ENCODE peak calls at places on chromosomes 12 and 14, in four cellular contexts. O is A549, R is H1, D is K562. X is an unnamed sample.

GRCh38 chr12:1197264-1198018 is 206.4 kb downstream of the ERC1 start:
- DNase-seq in O (peak), R (no peak), D (no peak), X (no peak)

GRCh38 chr12:53798575-53798974 is 46.8 kb upstream of the CISTR start:
- DNase-seq in O (peak), R (no peak), D (no peak), X (peak)

GRCh38 chr12:71237128-71237527 is 79.3 kb upstream of the TSPAN8 start:
- DNase-seq in O (no peak), R (no peak), D (no peak), X (no peak)

GRCh38 chr14:21771671-21772070 is 98.1 kb upstream of the OR4E1 start:
- DNase-seq in O (no peak), R (no peak), D (no peak), X (no peak)

GRCh38 chr12:24244231-24244630 is 294.8 kb upstream of the SOX5 start:
- DNase-seq in O (no peak), R (no peak), D (no peak), X (no peak)

GRCh38 chr12:65740873-65741600 is 83.2 kb upstream of the HMGA2 start:
- DNase-seq in O (peak), R (peak), D (peak), X (peak)

GRCh38 chr14:93906341-93907329 is 20.5 kb upstream of the FAM181A start:
- DNase-seq in O (peak), R (peak), D (peak), X (peak)

GRCh38 chr14:101196051-101196450 is 292.5 kb upstream of the RTL1 start:
- DNase-seq in O (no peak), R (peak), D (no peak), X (no peak)

GRCh38 chr12:56296207-56296785 is 3.8 kb downstream of the CS start:
- DNase-seq in O (no peak), R (no peak), D (no peak), X (no peak)

GRCh38 chr14:32471183-32471582 is 142.1 kb downstream of the AKAP6 start:
- DNase-seq in O (no peak), R (no peak), D (no peak), X (no peak)

GRCh38 chr12:112447106-112447505 is 28.4 kb downstream of the PTPN11 start:
- DNase-seq in O (no peak), R (no peak), D (no peak), X (no peak)

GRCh38 chr12:47245623-47246022 is 165.9 kb upstream of the AMIGO2 start:
- DNase-seq in O (peak), R (no peak), D (no peak), X (no peak)

GRCh38 chr12:47244730-47245285 is 165.0 kb upstream of the AMIGO2 start:
- DNase-seq in O (no peak), R (no peak), D (no peak), X (no peak)

GRCh38 chr12:47249719-47250506 is 170.2 kb upstream of the AMIGO2 start:
- DNase-seq in O (peak), R (no peak), D (peak), X (no peak)

GRCh38 chr12:47249082-47249481 is 169.3 kb upstream of the AMIGO2 start:
- DNase-seq in O (no peak), R (no peak), D (no peak), X (no peak)

DNA sequence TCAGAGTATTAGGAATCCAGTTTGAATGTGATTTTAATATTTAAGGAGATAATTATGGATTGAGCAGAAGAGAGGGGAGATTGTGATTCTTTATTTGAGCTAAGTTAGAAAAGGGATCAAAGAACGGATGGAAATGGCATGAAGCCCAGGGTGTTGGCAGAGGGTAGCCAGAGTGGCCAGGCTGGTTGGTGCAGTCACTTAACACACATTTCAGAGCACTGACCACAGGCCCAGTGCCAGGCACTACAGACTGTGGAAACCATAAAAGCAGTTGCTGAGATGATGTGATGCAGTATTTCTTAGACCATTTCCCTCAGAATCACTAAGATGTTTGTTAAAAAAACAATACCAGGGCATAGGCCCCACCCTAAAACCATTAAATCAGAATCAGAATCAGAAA is 167.7 kb upstream of the AMIGO2 start:
- DNase-seq in O (no peak), R (no peak), D (no peak), X (no peak)
- TF ChIP-seq MAX in O (no peak), R (no peak), D (no peak), X (no peak)

GRCh38 chr12:109089683-109090082 is 3.6 kb downstream of the ALKBH2 start:
- DNase-seq in O (no peak), R (no peak), D (no peak), X (no peak)

GRCh38 chr12:109097435-109098141 is at the start of gene UNG:
- DNase-seq in O (peak), R (peak), D (peak), X (peak)

GRCh38 chr12:109092484-109093021 is 719 bp downstream of the ALKBH2 start:
- DNase-seq in O (no peak), R (no peak), D (no peak), X (no peak)

GRCh38 chr12:109097140-109097434 is 310 bp upstream of the UNG start:
- DNase-seq in O (no peak), R (no peak), D (no peak), X (no peak)

DNA sequence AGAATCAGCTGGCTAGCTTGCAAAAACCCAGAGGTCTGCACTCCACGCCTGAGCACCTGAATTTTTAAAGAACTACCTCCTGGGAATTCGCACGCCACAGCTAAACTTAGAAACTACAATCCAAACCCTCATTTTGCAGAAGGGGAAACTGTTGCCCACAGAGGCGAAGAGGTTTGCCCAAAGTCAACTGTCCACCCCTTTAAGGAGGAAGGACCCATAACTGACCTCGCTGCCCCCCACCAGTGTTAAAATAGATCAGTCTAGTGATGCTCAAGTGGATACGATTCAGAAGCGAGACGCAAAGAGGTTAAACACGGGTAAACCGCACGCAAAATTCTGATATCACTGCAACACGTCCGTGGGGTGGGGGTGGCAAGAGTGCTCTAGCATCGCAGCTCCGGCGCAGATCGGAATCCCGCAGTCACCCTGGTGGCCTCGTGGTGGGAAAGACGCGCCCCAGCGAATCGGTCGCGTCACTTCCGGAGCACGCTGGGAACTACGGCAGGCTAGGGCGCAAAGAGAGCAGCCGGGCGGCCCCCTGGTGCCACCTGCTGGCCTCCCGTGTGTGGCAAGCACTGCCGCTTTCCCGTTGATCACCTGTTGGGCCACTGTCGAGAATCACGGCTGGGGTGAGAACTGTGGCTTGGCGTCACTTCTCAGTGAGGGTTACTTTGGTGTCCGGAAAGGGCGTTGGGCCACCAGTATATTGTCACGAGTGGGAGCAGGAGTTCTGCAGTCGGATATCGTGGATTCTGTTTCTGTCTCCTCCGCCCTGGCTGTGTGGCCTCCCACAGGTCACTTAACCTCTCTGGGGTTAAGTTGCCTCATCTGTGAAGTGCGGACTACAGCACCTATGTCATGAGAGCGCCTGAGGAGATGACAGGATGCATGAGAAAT is at the start of gene ALKBH2:
- DNase-seq in O (peak), R (peak), D (peak), X (peak)
- TF ChIP-seq POLR2A in O (peak), R (peak), D (peak), X (peak)

GRCh38 chr12:94263905-94264655 is 115.7 kb downstream of the PLXNC1 start:
- DNase-seq in O (no peak), R (peak), D (no peak), X (no peak)
- TF ChIP-seq RNF2 in O (no peak), R (no peak), D (no peak), X (no peak)

GRCh38 chr12:101775814-101776213 is 36.6 kb upstream of the SYCP3 start:
- DNase-seq in O (no peak), R (no peak), D (no peak), X (no peak)
- TF ChIP-seq MAX in O (no peak), R (no peak), D (no peak), X (no peak)

GRCh38 chr12:50400638-50401382 is at the start of gene LARP4:
- DNase-seq in O (peak), R (peak), D (peak), X (peak)
- TF ChIP-seq POLR2A in O (peak), R (peak), D (peak), X (peak)

GRCh38 chr12:49811136-49811535 is 17.1 kb downstream of the NCKAP5L start:
- DNase-seq in O (no peak), R (no peak), D (no peak), X (no peak)
- TF ChIP-seq RNF2 in O (no peak), R (no peak), D (no peak), X (no peak)

GRCh38 chr12:21879312-21879711 is 61.9 kb downstream of the ABCC9 start:
- DNase-seq in O (no peak), R (no peak), D (no peak), X (no peak)
- TF ChIP-seq MAX in O (no peak), R (no peak), D (no peak), X (no peak)